ENCODE peak calls at places on chromosome 5, in four cellular contexts. O is right atrium auricular region, S is NAMALWA, Z is omental fat pad. B is an unnamed sample.

GRCh38 chr5:96157077-96157780 is 195.6 kb upstream of the ELL2 start:
- DNase-seq in O (no peak), Z (no peak), S (no peak), B (no peak)

GRCh38 chr5:2687746-2688145 is 63.7 kb downstream of the IRX2 start:
- DNase-seq in S (no peak), Z (no peak), O (no peak), B (no peak)

GRCh38 chr5:103929310-103930003 is 366.9 kb upstream of the NUDT12 start:
- DNase-seq in S (no peak), O (no peak), Z (no peak), B (no peak)

GRCh38 chr5:176529824-176530195 is 7.4 kb downstream of the RNF44 start:
- DNase-seq in Z (no peak), O (no peak), S (no peak), B (no peak)

GRCh38 chr5:151174612-151175101 is 17.1 kb upstream of the ANXA6 start:
- DNase-seq in S (no peak), Z (no peak), O (peak; percentile 56), B (no peak)

GRCh38 chr5:77498952-77499351 is 6.8 kb upstream of the WDR41 start:
- DNase-seq in S (no peak), O (no peak), Z (no peak), B (no peak)

GRCh38 chr5:56669534-56670483 is 145.5 kb upstream of the MAP3K1 start:
- DNase-seq in Z (no peak), O (peak; percentile 79), S (peak; percentile 93), B (peak; percentile 92)

GRCh38 chr5:66779535-66779934 is 183.3 kb downstream of the MAST4 start:
- DNase-seq in O (no peak), Z (no peak), S (no peak), B (no peak)

GRCh38 chr5:103041071-103041676 is 78.8 kb downstream of the GIN1 start:
- DNase-seq in S (peak; percentile 63), Z (no peak), O (no peak), B (no peak)

GRCh38 chr5:566636-567309 is 42.5 kb upstream of the SLC9A3 start:
- DNase-seq in Z (no peak), S (no peak), O (no peak), B (peak; percentile 57)

GRCh38 chr5:104932431-104932830 is 1369.8 kb upstream of the NUDT12 start:
- DNase-seq in O (no peak), Z (no peak), S (no peak), B (no peak)

GRCh38 chr5:136061630-136062381 is 33.0 kb downstream of the TGFBI start:
- DNase-seq in Z (no peak), S (no peak), O (no peak), B (peak; percentile 61)